ENCODE peak calls at places on chromosomes 4 and X, in five cellular contexts. One of them, this sample, is unnamed. For H3K9me3, the result is how much of the 10 kb centered on the place peaks cover.

GRCh38 chr4:42673084-42673429 is 16.2 kb upstream of the ATP8A1 start:
- DNase-seq in MM.1S: no peak
- DNase-seq in aorta: peak
- DNase-seq in PC-3: no peak
- DNase-seq in HCT116: no peak
- DNase-seq in this sample: no peak

GRCh38 chr4:168955674-168956073 is 54.4 kb downstream of the CBR4 start:
- DNase-seq in MM.1S: no peak
- DNase-seq in aorta: no peak
- DNase-seq in PC-3: peak
- DNase-seq in HCT116: no peak
- DNase-seq in this sample: no peak

GRCh38 chr4:1170156-1170804 is 2.1 kb downstream of the SPON2 start:
- DNase-seq in MM.1S: no peak
- DNase-seq in aorta: no peak
- DNase-seq in PC-3: no peak
- DNase-seq in HCT116: no peak
- DNase-seq in this sample: no peak

GRCh38 chr4:100936676-100937390 is 410.5 kb downstream of the PPP3CA start:
- DNase-seq in MM.1S: no peak
- DNase-seq in aorta: no peak
- DNase-seq in PC-3: peak
- DNase-seq in HCT116: no peak
- DNase-seq in this sample: no peak

GRCh38 chrX:134377537-134377936 is 82.4 kb upstream of the HPRT1 start:
- DNase-seq in MM.1S: peak
- DNase-seq in aorta: no peak
- DNase-seq in PC-3: peak
- DNase-seq in HCT116: no peak
- DNase-seq in this sample: no peak

GRCh38 chrX:148135738-148136137 is 154.6 kb downstream of the FMR1NB start:
- DNase-seq in MM.1S: no peak
- DNase-seq in aorta: no peak
- DNase-seq in PC-3: peak
- DNase-seq in HCT116: no peak
- DNase-seq in this sample: no peak

GRCh38 chrX:13899607-13900006 is 82.7 kb upstream of the GPM6B start:
- DNase-seq in MM.1S: no peak
- DNase-seq in aorta: peak
- DNase-seq in PC-3: peak
- DNase-seq in HCT116: no peak
- DNase-seq in this sample: peak

GRCh38 chrX:103878466-103879151 is 46.6 kb upstream of the RAB9B start:
- DNase-seq in MM.1S: no peak
- DNase-seq in aorta: no peak
- DNase-seq in PC-3: peak
- DNase-seq in HCT116: peak
- DNase-seq in this sample: peak

GRCh38 chrX:136574548-136574947 is 42.5 kb downstream of the VGLL1 start:
- DNase-seq in MM.1S: no peak
- DNase-seq in aorta: no peak
- DNase-seq in PC-3: peak
- DNase-seq in HCT116: no peak
- DNase-seq in this sample: no peak

GRCh38 chrX:150693782-150694574 is 782 bp downstream of the MTMR1 start:
- DNase-seq in MM.1S: peak
- DNase-seq in aorta: peak
- DNase-seq in PC-3: peak
- DNase-seq in HCT116: peak
- DNase-seq in this sample: no peak

GRCh38 chrX:134640914-134641313 is 17.4 kb downstream of the PLAC1 start:
- DNase-seq in MM.1S: no peak
- DNase-seq in aorta: no peak
- DNase-seq in PC-3: no peak
- DNase-seq in HCT116: no peak
- DNase-seq in this sample: no peak

GRCh38 chr4:119041951-119042560 is 93.6 kb upstream of the MYOZ2 start:
- DNase-seq in MM.1S: peak
- DNase-seq in aorta: peak
- DNase-seq in PC-3: peak
- DNase-seq in HCT116: peak
- DNase-seq in this sample: peak

GRCh38 chr4:47713156-47713834 is 124.6 kb downstream of the CORIN start:
- DNase-seq in MM.1S: no peak
- DNase-seq in aorta: no peak
- DNase-seq in PC-3: no peak
- DNase-seq in HCT116: no peak
- DNase-seq in this sample: no peak

GRCh38 chr4:98967916-98968315 is 27.6 kb upstream of the METAP1 start:
- DNase-seq in MM.1S: no peak
- DNase-seq in aorta: no peak
- DNase-seq in PC-3: no peak
- DNase-seq in HCT116: no peak
- DNase-seq in this sample: no peak

GRCh38 chrX:151174581-151175282 is 1.7 kb upstream of the GPR50 start:
- DNase-seq in MM.1S: no peak
- DNase-seq in aorta: no peak
- DNase-seq in PC-3: no peak
- DNase-seq in HCT116: no peak
- DNase-seq in this sample: no peak

GRCh38 chrX:46408553-46409407 is 136.4 kb downstream of the ZNF674 start:
- DNase-seq in MM.1S: peak
- DNase-seq in aorta: peak
- DNase-seq in PC-3: peak
- DNase-seq in HCT116: peak
- DNase-seq in this sample: peak

DNA sequence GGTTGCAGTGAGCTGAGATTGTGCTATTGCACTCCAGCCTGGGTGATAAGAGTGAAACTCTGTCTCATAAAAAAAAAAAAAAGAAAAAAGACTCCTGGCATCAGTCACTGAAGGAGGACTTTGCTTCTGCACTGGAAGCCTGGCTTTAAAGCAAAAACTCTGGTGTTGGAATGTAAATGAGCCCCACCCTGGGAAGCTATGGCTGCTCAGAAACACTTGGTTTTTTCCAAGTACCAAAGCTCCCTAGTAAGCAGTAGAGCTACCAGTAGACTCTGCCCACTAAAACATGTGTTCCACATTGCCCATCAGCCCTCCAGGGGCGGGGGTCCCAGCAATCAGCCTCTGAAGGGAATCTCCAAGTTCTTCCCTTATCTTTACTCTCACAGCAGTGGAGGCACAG is 154.4 kb downstream of the SHROOM3 start:
- DNase-seq in MM.1S: no peak
- DNase-seq in aorta: no peak
- DNase-seq in PC-3: peak
- DNase-seq in HCT116: no peak
- DNase-seq in this sample: no peak
- H3K4me3 ChIP-seq in MM.1S: no peak
- H3K4me3 ChIP-seq in aorta: no peak
- H3K4me3 ChIP-seq in PC-3: no peak
- H3K4me3 ChIP-seq in HCT116: no peak
- H3K4me3 ChIP-seq in this sample: no peak

GRCh38 chrX:10416424-10416823 is 204.0 kb downstream of the MID1 start:
- DNase-seq in MM.1S: no peak
- DNase-seq in aorta: no peak
- DNase-seq in PC-3: no peak
- DNase-seq in HCT116: no peak
- DNase-seq in this sample: no peak

GRCh38 chrX:10414872-10415703 is 205.3 kb downstream of the MID1 start:
- DNase-seq in MM.1S: no peak
- DNase-seq in aorta: no peak
- DNase-seq in PC-3: peak
- DNase-seq in HCT116: no peak
- DNase-seq in this sample: no peak

GRCh38 chrX:10415704-10416001 is 204.7 kb downstream of the MID1 start:
- DNase-seq in MM.1S: no peak
- DNase-seq in aorta: no peak
- DNase-seq in PC-3: peak
- DNase-seq in HCT116: no peak
- DNase-seq in this sample: peak

DNA sequence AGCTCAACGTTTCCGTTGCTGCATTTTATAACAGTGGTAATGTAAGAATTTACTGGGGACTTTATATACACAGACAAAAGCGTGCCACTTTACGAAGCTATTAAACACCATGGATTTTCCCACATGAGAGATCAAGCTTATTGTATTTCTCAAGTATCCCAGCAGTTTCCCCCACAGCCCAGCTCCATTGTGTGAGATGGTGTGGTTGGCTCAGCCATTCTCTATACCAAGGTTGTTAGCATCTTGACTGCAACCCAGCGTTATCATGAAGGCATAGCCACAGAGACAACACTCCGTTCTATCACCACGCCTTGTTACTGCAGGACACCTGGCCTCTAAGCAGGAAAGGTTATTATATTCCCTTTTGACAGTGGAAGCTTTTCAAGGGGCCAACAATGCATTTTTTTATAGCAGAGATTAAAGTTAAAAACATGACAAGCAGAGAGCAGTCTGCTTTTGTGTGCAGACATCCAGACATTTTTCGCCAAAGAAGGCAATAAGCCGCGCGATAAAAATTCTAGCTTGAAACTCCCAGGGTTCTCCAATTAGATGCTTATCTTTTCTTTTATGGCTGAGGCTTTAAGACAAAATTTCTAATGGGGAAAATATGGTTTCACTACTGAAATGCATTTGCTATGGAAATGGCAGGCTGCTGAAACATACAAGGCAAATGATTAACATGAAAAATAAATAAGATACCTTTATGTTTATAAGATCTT is 206.1 kb downstream of the MID1 start:
- DNase-seq in MM.1S: no peak
- DNase-seq in aorta: no peak
- DNase-seq in PC-3: no peak
- DNase-seq in HCT116: no peak
- DNase-seq in this sample: no peak
- H3K27ac ChIP-seq in MM.1S: no peak
- H3K27ac ChIP-seq in aorta: no peak
- H3K27ac ChIP-seq in PC-3: no peak
- H3K27ac ChIP-seq in HCT116: no peak
- H3K27ac ChIP-seq in this sample: no peak

GRCh38 chrX:109140463-109140862 is 341.4 kb downstream of the GUCY2F start:
- DNase-seq in MM.1S: no peak
- DNase-seq in aorta: no peak
- DNase-seq in PC-3: no peak
- DNase-seq in HCT116: no peak
- DNase-seq in this sample: no peak
- H3K9me3 ChIP-seq in MM.1S: under half
- H3K9me3 ChIP-seq in aorta: under half
- H3K9me3 ChIP-seq in PC-3: under half
- H3K9me3 ChIP-seq in HCT116: under half
- H3K9me3 ChIP-seq in this sample: under half

DNA sequence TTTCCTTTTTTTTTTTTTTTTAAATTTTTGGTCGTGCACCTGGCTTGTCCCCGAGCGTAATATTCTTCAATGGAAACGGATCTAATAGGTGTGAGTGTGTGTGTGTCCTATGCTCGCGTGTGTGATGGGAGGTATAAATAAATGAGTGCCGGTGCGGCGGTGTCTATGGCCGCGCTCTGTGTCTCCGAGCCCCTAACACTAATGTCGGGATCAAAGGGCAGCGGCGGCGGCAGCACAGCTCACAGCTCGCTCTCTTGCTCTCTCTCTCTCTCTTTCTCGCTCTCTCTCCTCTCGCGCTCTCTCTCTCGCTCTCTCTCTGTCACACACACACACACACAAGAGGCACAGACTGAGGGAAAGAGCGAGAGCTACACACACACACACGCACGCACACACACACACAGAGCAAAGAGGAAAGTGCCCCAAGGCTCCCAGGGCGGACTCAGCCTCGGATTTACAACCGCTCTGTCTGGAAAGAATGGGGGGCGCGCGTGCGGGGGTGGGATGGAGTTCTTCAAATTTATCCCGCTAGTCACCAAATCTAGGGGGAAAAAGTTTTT is at the start of gene ZNF827:
- DNase-seq in MM.1S: peak
- DNase-seq in aorta: peak
- DNase-seq in PC-3: peak
- DNase-seq in HCT116: peak
- DNase-seq in this sample: no peak
- H3K4me3 ChIP-seq in MM.1S: peak
- H3K4me3 ChIP-seq in aorta: peak
- H3K4me3 ChIP-seq in PC-3: peak
- H3K4me3 ChIP-seq in HCT116: peak
- H3K4me3 ChIP-seq in this sample: peak

GRCh38 chr4:86032476-86033022 is 327.3 kb downstream of the MAPK10 start:
- DNase-seq in MM.1S: no peak
- DNase-seq in aorta: peak
- DNase-seq in PC-3: peak
- DNase-seq in HCT116: no peak
- DNase-seq in this sample: no peak
- H3K27ac ChIP-seq in MM.1S: no peak
- H3K27ac ChIP-seq in aorta: peak
- H3K27ac ChIP-seq in PC-3: peak
- H3K27ac ChIP-seq in HCT116: no peak
- H3K27ac ChIP-seq in this sample: peak

This sample was measured in AG04450.